ENCODE peak calls at places on chromosome 13, in eight cellular contexts. One of them, this sample, is unnamed.

GRCh38 chr13:51801631-51802099 is 2.3 kb downstream of the DHRS12 start:
- DNase-seq in lower leg skin: peak
- DNase-seq in HL-60: no peak
- DNase-seq in heart right ventricle: peak
- DNase-seq in IMR-90: no peak
- DNase-seq in neural progenitor cell: peak
- DNase-seq in lower lobe of right lung: peak
- DNase-seq in mucosa of descending colon: peak
- DNase-seq in this sample: no peak

GRCh38 chr13:98267080-98267912 is 90.2 kb upstream of the RNF113B start:
- DNase-seq in lower leg skin: no peak
- DNase-seq in HL-60: no peak
- DNase-seq in heart right ventricle: peak
- DNase-seq in IMR-90: peak
- DNase-seq in neural progenitor cell: no peak
- DNase-seq in lower lobe of right lung: no peak
- DNase-seq in mucosa of descending colon: peak
- DNase-seq in this sample: peak

GRCh38 chr13:99926014-99926731 is 45.4 kb downstream of the ZIC5 start:
- DNase-seq in lower leg skin: no peak
- DNase-seq in HL-60: no peak
- DNase-seq in heart right ventricle: no peak
- DNase-seq in IMR-90: peak
- DNase-seq in neural progenitor cell: no peak
- DNase-seq in lower lobe of right lung: no peak
- DNase-seq in mucosa of descending colon: peak
- DNase-seq in this sample: peak

GRCh38 chr13:30872685-30873443 is 33.2 kb upstream of the MEDAG start:
- DNase-seq in lower leg skin: peak
- DNase-seq in HL-60: no peak
- DNase-seq in heart right ventricle: peak
- DNase-seq in IMR-90: peak
- DNase-seq in neural progenitor cell: peak
- DNase-seq in lower lobe of right lung: no peak
- DNase-seq in mucosa of descending colon: no peak
- DNase-seq in this sample: peak

GRCh38 chr13:93345642-93346220 is 119.1 kb downstream of the GPC6 start:
- DNase-seq in lower leg skin: no peak
- DNase-seq in HL-60: no peak
- DNase-seq in heart right ventricle: no peak
- DNase-seq in IMR-90: no peak
- DNase-seq in neural progenitor cell: no peak
- DNase-seq in lower lobe of right lung: no peak
- DNase-seq in mucosa of descending colon: no peak
- DNase-seq in this sample: peak

GRCh38 chr13:46983881-46984280 is 87.0 kb upstream of the HTR2A start:
- DNase-seq in lower leg skin: no peak
- DNase-seq in HL-60: peak
- DNase-seq in heart right ventricle: no peak
- DNase-seq in IMR-90: peak
- DNase-seq in neural progenitor cell: no peak
- DNase-seq in lower lobe of right lung: no peak
- DNase-seq in mucosa of descending colon: no peak
- DNase-seq in this sample: peak

GRCh38 chr13:34469212-34469983 is 472.7 kb upstream of the NBEA start:
- DNase-seq in lower leg skin: no peak
- DNase-seq in HL-60: no peak
- DNase-seq in heart right ventricle: no peak
- DNase-seq in IMR-90: no peak
- DNase-seq in neural progenitor cell: no peak
- DNase-seq in lower lobe of right lung: no peak
- DNase-seq in mucosa of descending colon: no peak
- DNase-seq in this sample: peak

GRCh38 chr13:100650321-100650720 is 24.3 kb downstream of the TMTC4 start:
- DNase-seq in lower leg skin: no peak
- DNase-seq in HL-60: no peak
- DNase-seq in heart right ventricle: no peak
- DNase-seq in IMR-90: no peak
- DNase-seq in neural progenitor cell: no peak
- DNase-seq in lower lobe of right lung: no peak
- DNase-seq in mucosa of descending colon: no peak
- DNase-seq in this sample: no peak

GRCh38 chr13:46593403-46593802 is 40.4 kb downstream of the LRCH1 start:
- DNase-seq in lower leg skin: no peak
- DNase-seq in HL-60: no peak
- DNase-seq in heart right ventricle: no peak
- DNase-seq in IMR-90: no peak
- DNase-seq in neural progenitor cell: no peak
- DNase-seq in lower lobe of right lung: no peak
- DNase-seq in mucosa of descending colon: no peak
- DNase-seq in this sample: no peak

DNA sequence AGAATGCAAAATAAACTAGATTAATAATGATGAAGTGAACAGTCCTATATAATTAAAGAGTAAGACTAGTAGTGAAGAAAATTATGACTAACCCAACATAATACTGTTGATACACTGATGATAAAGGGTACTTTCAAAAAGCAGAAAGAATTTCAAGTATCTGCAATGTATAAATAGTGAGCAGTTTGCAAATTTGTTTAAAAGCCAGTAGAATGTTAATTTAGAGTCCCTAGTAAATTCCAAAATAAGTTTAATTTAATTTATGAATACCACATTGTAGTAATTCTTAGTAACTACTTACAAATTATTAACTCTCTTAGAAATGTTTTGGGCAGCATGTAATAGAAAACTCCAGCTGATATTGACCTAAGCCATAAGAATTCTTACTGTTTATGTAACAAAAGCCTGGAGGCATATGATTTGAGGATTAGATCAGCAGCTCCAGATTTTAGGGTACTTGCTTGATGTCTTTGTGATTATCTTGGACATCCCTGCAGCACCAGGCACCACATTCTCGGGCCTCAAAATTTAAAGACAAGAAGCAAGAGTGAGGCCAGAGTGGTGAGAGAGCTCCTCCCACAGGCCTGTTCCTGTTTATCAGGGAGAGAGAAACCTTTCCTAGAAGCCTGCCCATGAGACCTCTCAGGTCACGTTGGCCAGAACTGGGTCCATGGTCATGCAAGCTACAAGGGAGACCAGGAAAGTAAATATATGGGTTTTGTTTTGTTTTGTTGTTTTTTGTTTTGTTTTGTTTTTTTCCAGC is 67.6 kb upstream of the TDRD3 start:
- DNase-seq in lower leg skin: no peak
- DNase-seq in HL-60: peak
- DNase-seq in heart right ventricle: no peak
- DNase-seq in IMR-90: peak
- DNase-seq in neural progenitor cell: peak
- DNase-seq in lower lobe of right lung: peak
- DNase-seq in mucosa of descending colon: peak
- DNase-seq in this sample: peak
- TF ChIP-seq CTCF in lower leg skin: no peak
- TF ChIP-seq CTCF in HL-60: peak
- TF ChIP-seq CTCF in heart right ventricle: peak
- TF ChIP-seq CTCF in IMR-90: peak
- TF ChIP-seq CTCF in neural progenitor cell: peak
- TF ChIP-seq CTCF in lower lobe of right lung: peak
- TF ChIP-seq CTCF in mucosa of descending colon: no peak
- TF ChIP-seq CTCF in this sample: peak

GRCh38 chr13:22883961-22884360 is 296.8 kb upstream of the SGCG start:
- DNase-seq in lower leg skin: no peak
- DNase-seq in HL-60: no peak
- DNase-seq in heart right ventricle: no peak
- DNase-seq in IMR-90: no peak
- DNase-seq in neural progenitor cell: peak
- DNase-seq in lower lobe of right lung: no peak
- DNase-seq in mucosa of descending colon: no peak
- DNase-seq in this sample: no peak

GRCh38 chr13:22877421-22877820 is 303.4 kb upstream of the SGCG start:
- DNase-seq in lower leg skin: no peak
- DNase-seq in HL-60: no peak
- DNase-seq in heart right ventricle: no peak
- DNase-seq in IMR-90: no peak
- DNase-seq in neural progenitor cell: no peak
- DNase-seq in lower lobe of right lung: no peak
- DNase-seq in mucosa of descending colon: no peak
- DNase-seq in this sample: no peak

GRCh38 chr13:22880756-22881701 is 299.8 kb upstream of the SGCG start:
- DNase-seq in lower leg skin: no peak
- DNase-seq in HL-60: no peak
- DNase-seq in heart right ventricle: no peak
- DNase-seq in IMR-90: no peak
- DNase-seq in neural progenitor cell: no peak
- DNase-seq in lower lobe of right lung: no peak
- DNase-seq in mucosa of descending colon: no peak
- DNase-seq in this sample: no peak

DNA sequence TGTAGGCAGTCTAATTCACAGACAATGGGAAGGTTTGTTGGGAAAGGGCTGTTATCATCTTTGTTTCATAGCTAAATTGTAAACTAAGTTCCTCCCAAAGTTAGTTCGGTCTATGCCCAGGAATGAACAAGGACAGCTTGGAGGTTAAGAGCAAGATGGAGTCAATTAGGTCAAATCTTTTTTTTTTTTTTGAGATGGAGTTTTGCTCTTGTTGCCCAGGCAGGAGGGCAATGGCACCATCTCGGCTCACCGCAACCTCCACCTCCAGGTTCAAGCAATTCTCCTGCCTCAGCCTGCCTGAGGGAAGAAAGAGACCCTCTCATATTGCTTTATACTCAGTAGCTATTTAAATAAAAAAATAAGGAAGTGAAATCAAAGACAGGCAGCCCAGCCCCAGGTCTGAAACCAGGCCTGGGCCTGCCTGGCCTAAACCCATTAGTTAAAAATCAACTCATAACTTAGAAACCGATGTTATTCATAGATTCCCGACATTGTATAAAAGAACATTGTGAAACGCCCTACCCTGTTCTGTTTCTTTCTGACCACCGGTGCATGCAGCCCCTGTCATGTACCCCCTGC is 297.4 kb upstream of the SGCG start:
- DNase-seq in lower leg skin: no peak
- DNase-seq in HL-60: no peak
- DNase-seq in heart right ventricle: no peak
- DNase-seq in IMR-90: no peak
- DNase-seq in neural progenitor cell: no peak
- DNase-seq in lower lobe of right lung: no peak
- DNase-seq in mucosa of descending colon: no peak
- DNase-seq in this sample: no peak
- H3K4me3 ChIP-seq in lower leg skin: no peak
- H3K4me3 ChIP-seq in HL-60: no peak
- H3K4me3 ChIP-seq in heart right ventricle: no peak
- H3K4me3 ChIP-seq in IMR-90: no peak
- H3K4me3 ChIP-seq in neural progenitor cell: no peak
- H3K4me3 ChIP-seq in lower lobe of right lung: no peak
- H3K4me3 ChIP-seq in mucosa of descending colon: no peak
- H3K4me3 ChIP-seq in this sample: no peak

DNA sequence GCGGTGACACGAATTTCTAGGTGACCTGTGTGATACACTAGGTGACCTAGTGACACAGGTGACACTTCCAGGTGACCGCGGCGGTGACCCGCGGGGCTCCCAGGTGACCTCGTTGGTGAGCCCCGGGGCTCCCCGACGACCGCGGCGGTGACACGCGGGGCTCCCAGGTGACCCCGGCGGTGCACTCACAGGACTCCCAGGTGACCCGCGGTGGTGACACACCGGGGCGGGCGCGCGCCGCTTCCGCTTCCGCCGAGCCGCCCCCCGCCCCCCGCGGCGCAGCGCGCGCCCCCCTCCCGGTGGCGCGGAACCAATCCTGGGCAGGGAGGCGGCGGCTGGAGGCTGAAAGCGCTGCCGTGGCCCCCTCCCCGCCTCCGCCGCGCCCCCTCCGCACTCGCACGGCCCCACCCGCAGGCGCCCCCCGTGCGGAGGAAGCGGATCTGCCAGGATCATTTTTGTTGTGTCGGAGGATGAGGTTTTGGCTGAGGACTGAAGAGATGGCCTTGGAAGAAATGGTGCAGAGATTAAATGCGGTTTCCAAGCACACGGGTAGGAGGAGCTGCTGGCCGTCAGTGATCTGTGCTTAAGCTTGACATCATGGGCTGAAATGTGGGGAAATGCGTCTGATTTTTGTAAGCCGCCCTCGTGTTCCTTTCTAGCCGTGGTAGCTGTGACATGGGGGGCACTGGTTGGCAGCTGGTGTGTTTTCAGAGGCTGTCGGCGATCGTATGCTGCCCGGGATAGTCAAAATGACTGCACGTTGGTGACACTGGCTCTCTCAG is at the start of gene MCF2L:
- DNase-seq in lower leg skin: no peak
- DNase-seq in HL-60: no peak
- DNase-seq in heart right ventricle: peak
- DNase-seq in IMR-90: peak
- DNase-seq in neural progenitor cell: peak
- DNase-seq in lower lobe of right lung: peak
- DNase-seq in mucosa of descending colon: peak
- DNase-seq in this sample: peak
- TF ChIP-seq CTCF in lower leg skin: no peak
- TF ChIP-seq CTCF in HL-60: no peak
- TF ChIP-seq CTCF in heart right ventricle: peak
- TF ChIP-seq CTCF in IMR-90: peak
- TF ChIP-seq CTCF in neural progenitor cell: peak
- TF ChIP-seq CTCF in lower lobe of right lung: no peak
- TF ChIP-seq CTCF in mucosa of descending colon: no peak
- TF ChIP-seq CTCF in this sample: no peak

GRCh38 chr13:42320375-42320787 is 48.4 kb downstream of the AKAP11 start:
- DNase-seq in lower leg skin: no peak
- DNase-seq in HL-60: no peak
- DNase-seq in heart right ventricle: no peak
- DNase-seq in IMR-90: no peak
- DNase-seq in neural progenitor cell: peak
- DNase-seq in lower lobe of right lung: no peak
- DNase-seq in mucosa of descending colon: no peak
- DNase-seq in this sample: no peak

GRCh38 chr13:42312817-42313431 is 41.0 kb downstream of the AKAP11 start:
- DNase-seq in lower leg skin: no peak
- DNase-seq in HL-60: no peak
- DNase-seq in heart right ventricle: no peak
- DNase-seq in IMR-90: no peak
- DNase-seq in neural progenitor cell: no peak
- DNase-seq in lower lobe of right lung: no peak
- DNase-seq in mucosa of descending colon: no peak
- DNase-seq in this sample: no peak

GRCh38 chr13:42322806-42323205 is 50.9 kb downstream of the AKAP11 start:
- DNase-seq in lower leg skin: no peak
- DNase-seq in HL-60: no peak
- DNase-seq in heart right ventricle: no peak
- DNase-seq in IMR-90: no peak
- DNase-seq in neural progenitor cell: no peak
- DNase-seq in lower lobe of right lung: no peak
- DNase-seq in mucosa of descending colon: no peak
- DNase-seq in this sample: no peak

DNA sequence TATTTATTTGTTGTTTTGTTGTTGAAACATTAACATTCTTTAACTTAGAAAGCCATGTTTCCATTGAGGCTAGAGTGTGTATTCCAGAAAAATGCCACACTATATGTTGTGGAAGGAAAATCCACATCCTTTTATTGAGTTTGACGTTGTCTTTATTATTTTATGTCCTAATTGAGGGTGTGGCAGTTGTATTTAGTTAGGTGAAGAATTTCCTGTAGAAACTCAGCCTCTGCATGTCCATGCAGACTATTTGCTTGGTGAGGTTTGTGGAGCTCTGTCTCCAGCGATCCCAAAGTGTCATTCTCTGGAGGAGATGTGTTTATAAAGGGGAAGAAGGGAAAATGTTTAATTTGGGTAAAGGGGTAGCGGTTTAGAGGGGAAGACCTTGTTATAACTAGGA is 46.6 kb downstream of the AKAP11 start:
- DNase-seq in lower leg skin: no peak
- DNase-seq in HL-60: no peak
- DNase-seq in heart right ventricle: no peak
- DNase-seq in IMR-90: no peak
- DNase-seq in neural progenitor cell: no peak
- DNase-seq in lower lobe of right lung: no peak
- DNase-seq in mucosa of descending colon: no peak
- DNase-seq in this sample: no peak
- H3K4me3 ChIP-seq in lower leg skin: no peak
- H3K4me3 ChIP-seq in HL-60: no peak
- H3K4me3 ChIP-seq in heart right ventricle: no peak
- H3K4me3 ChIP-seq in IMR-90: no peak
- H3K4me3 ChIP-seq in neural progenitor cell: no peak
- H3K4me3 ChIP-seq in lower lobe of right lung: no peak
- H3K4me3 ChIP-seq in mucosa of descending colon: no peak
- H3K4me3 ChIP-seq in this sample: no peak